ENCODE peak calls at places on chromosome 7, in eight cellular contexts. D is hippocampal formation; O is cardiac muscle cell; K is LoVo; P is GM06990; V is stimulated activated CD4-positive, alpha-beta T cell treated with anti-CD3 and anti-CD28 coated beads, Interleukin-12 subunit alpha, Interleukin-12 subunit beta, amount 100 ng/mL, for 48 hours; X is bronchial epithelial cell; Y is heart left ventricle. B is an unnamed sample.
A peak's percentile ranks its signal among the peaks of the same experiment; 100 is the strongest.

GRCh38 chr7:2000153-2000687 is 232.5 kb downstream of the MAD1L1 start:
- DNase-seq in D (no peak), O (no peak), K (no peak), P (no peak), V (no peak), X (no peak), Y (no peak), B (peak; percentile 33)

GRCh38 chr7:98982686-98983085 is 104.4 kb downstream of the TRRAP start:
- DNase-seq in D (no peak), O (no peak), K (no peak), P (no peak), V (no peak), X (no peak), Y (no peak), B (no peak)

GRCh38 chr7:151598045-151598444 is 78.3 kb upstream of the RHEB start:
- DNase-seq in D (no peak), O (no peak), K (peak; percentile 27), P (no peak), V (no peak), X (peak; percentile 69), Y (no peak), B (no peak)

GRCh38 chr7:86814980-86815379 is 171.3 kb downstream of the GRM3 start:
- DNase-seq in D (peak; percentile 61), O (peak; percentile 25), K (no peak), P (no peak), V (no peak), X (peak; percentile 10), Y (no peak), B (no peak)

GRCh38 chr7:108581655-108582491 is 12.2 kb downstream of the DNAJB9 start:
- DNase-seq in D (no peak), O (peak; percentile 54), K (peak; percentile 63), P (no peak), V (no peak), X (no peak), Y (no peak), B (no peak)

GRCh38 chr7:95045236-95045923 is 138.0 kb downstream of the PPP1R9A start:
- DNase-seq in D (no peak), O (no peak), K (no peak), P (no peak), V (no peak), X (peak; percentile 8), Y (no peak), B (no peak)

GRCh38 chr7:122746948-122747347 is 44.2 kb upstream of the RNF148 start:
- DNase-seq in D (no peak), O (no peak), K (no peak), P (no peak), V (no peak), X (no peak), Y (no peak), B (no peak)

GRCh38 chr7:103866919-103867318 is 122.5 kb downstream of the RELN start:
- DNase-seq in D (no peak), O (no peak), K (no peak), P (no peak), V (no peak), X (no peak), Y (no peak), B (no peak)

GRCh38 chr7:90655566-90655965 is 59.4 kb downstream of the CDK14 start:
- DNase-seq in D (no peak), O (no peak), K (no peak), P (peak; percentile 32), V (no peak), X (peak; percentile 87), Y (no peak), B (no peak)

GRCh38 chr7:32479574-32480200 is 10.5 kb downstream of the LSM5 start:
- DNase-seq in D (peak; percentile 27), O (peak; percentile 56), K (peak; percentile 66), P (no peak), V (no peak), X (peak; percentile 67), Y (no peak), B (no peak)

GRCh38 chr7:94393251-94393758 is 1.4 kb upstream of the COL1A2 start:
- DNase-seq in D (no peak), O (no peak), K (no peak), P (no peak), V (no peak), X (no peak), Y (peak; percentile 36), B (peak; percentile 72)

GRCh38 chr7:93757421-93757820 is 133.1 kb downstream of the TFPI2 start:
- DNase-seq in D (no peak), O (no peak), K (no peak), P (no peak), V (no peak), X (peak; percentile 51), Y (no peak), B (no peak)

GRCh38 chr7:102068846-102069245 is 217.8 kb upstream of the SH2B2 start:
- DNase-seq in D (no peak), O (no peak), K (no peak), P (no peak), V (no peak), X (no peak), Y (no peak), B (peak; percentile 54)

GRCh38 chr7:155230169-155230593 is 67.5 kb upstream of the INSIG1 start:
- DNase-seq in D (peak; percentile 65), O (no peak), K (peak; percentile 96), P (no peak), V (no peak), X (peak; percentile 97), Y (no peak), B (no peak)

GRCh38 chr7:88456490-88456889 is 149.8 kb upstream of the STEAP4 start:
- DNase-seq in D (no peak), O (no peak), K (no peak), P (no peak), V (no peak), X (no peak), Y (no peak), B (no peak)

GRCh38 chr7:36583318-36583717 is 141.0 kb downstream of the AOAH start:
- DNase-seq in D (no peak), O (no peak), K (no peak), P (no peak), V (no peak), X (peak; percentile 59), Y (no peak), B (no peak)

GRCh38 chr7:113199841-113200240 is 81.5 kb upstream of the SMIM30 start:
- DNase-seq in D (no peak), O (no peak), K (no peak), P (no peak), V (no peak), X (peak; percentile 21), Y (no peak), B (no peak)

GRCh38 chr7:7212612-7213011 is 30.3 kb downstream of the C1GALT1 start:
- DNase-seq in D (no peak), O (no peak), K (no peak), P (no peak), V (no peak), X (no peak), Y (no peak), B (no peak)

GRCh38 chr7:105890290-105890997 is 14.0 kb upstream of the ATXN7L1 start:
- DNase-seq in D (no peak), O (no peak), K (no peak), P (no peak), V (peak; percentile 57), X (peak; percentile 64), Y (no peak), B (no peak)

GRCh38 chr7:50454968-50455367 is 4.8 kb upstream of the FIGNL1 start:
- DNase-seq in D (no peak), O (no peak), K (no peak), P (no peak), V (no peak), X (no peak), Y (no peak), B (no peak)

GRCh38 chr7:41592794-41593193 is 110.1 kb downstream of the INHBA start:
- DNase-seq in D (no peak), O (no peak), K (no peak), P (no peak), V (no peak), X (no peak), Y (no peak), B (no peak)

GRCh38 chr7:133839129-133839528 is 288.0 kb upstream of the LRGUK start:
- DNase-seq in D (no peak), O (no peak), K (no peak), P (no peak), V (no peak), X (no peak), Y (no peak), B (no peak)

GRCh38 chr7:79458796-79459195 is 5.3 kb upstream of the MAGI2 start:
- DNase-seq in D (no peak), O (no peak), K (no peak), P (no peak), V (no peak), X (no peak), Y (no peak), B (no peak)

GRCh38 chr7:94422136-94422535 is 27.4 kb downstream of the COL1A2 start:
- DNase-seq in D (no peak), O (no peak), K (no peak), P (no peak), V (no peak), X (no peak), Y (no peak), B (no peak)

GRCh38 chr7:19262794-19263193 is 117.6 kb upstream of the FERD3L start:
- DNase-seq in D (no peak), O (no peak), K (no peak), P (no peak), V (no peak), X (no peak), Y (no peak), B (no peak)

GRCh38 chr7:100369105-100369504 is 4.2 kb upstream of the PILRA start:
- DNase-seq in D (peak; percentile 45), O (no peak), K (no peak), P (peak; percentile 80), V (no peak), X (no peak), Y (peak; percentile 64), B (peak; percentile 76)

B was measured in aorta.